ENCODE peak calls at places on chromosomes 13 and 19, in six cellular contexts. T is stimulated activated naive CD8-positive, alpha-beta T cell treated with anti-CD3 and anti-CD28 coated beads, Interleukin-15, Interleukin-2, amounts not matched to agents 100 U/mL and 50 U/mL, for 24 hours; N is stimulated activated CD4-positive, alpha-beta T cell treated with anti-CD3 and anti-CD28 coated beads, TNF-alpha, amount 100 ng/mL, for 24 hours; Y is psoas muscle; L is lower leg skin; B is PC-9. S is an unnamed sample.

GRCh38 chr13:102877285-102877684 is 31.5 kb downstream of the ERCC5 start:
- DNase-seq in T (no peak), N (no peak), Y (no peak), L (no peak), B (no peak), S (no peak)

GRCh38 chr19:4602173-4602788 is 37.0 kb upstream of the TNFAIP8L1 start:
- DNase-seq in T (no peak), N (no peak), Y (no peak), L (no peak), B (no peak), S (no peak)

GRCh38 chr19:6086081-6086858 is 24.0 kb downstream of the RFX2 start:
- DNase-seq in T (no peak), N (no peak), Y (no peak), L (no peak), B (no peak), S (peak; percentile 22)

GRCh38 chr13:92657565-92657964 is 569.0 kb upstream of the GPC6 start:
- DNase-seq in T (no peak), N (no peak), Y (no peak), L (no peak), B (no peak), S (peak; percentile 73)

GRCh38 chr13:42895781-42896180 is 96.3 kb downstream of the EPSTI1 start:
- DNase-seq in T (no peak), N (no peak), Y (no peak), L (no peak), B (no peak), S (no peak)

GRCh38 chr19:33193269-33193863 is 764 bp upstream of the LRP3 start:
- DNase-seq in T (no peak), N (no peak), Y (no peak), L (no peak), B (no peak), S (no peak)

GRCh38 chr13:114108894-114109293 is 23.5 kb downstream of the RASA3 start:
- DNase-seq in T (peak; percentile 9), N (no peak), Y (peak; percentile 9), L (no peak), B (no peak), S (no peak)

GRCh38 chr19:57282011-57282636 is 1.8 kb downstream of the ZNF460 start:
- DNase-seq in T (peak; percentile 51), N (no peak), Y (no peak), L (no peak), B (no peak), S (no peak)

GRCh38 chr13:51846756-51847155 is 1.8 kb upstream of the TMEM272 start:
- DNase-seq in T (no peak), N (no peak), Y (no peak), L (no peak), B (no peak), S (no peak)

GRCh38 chr13:75316427-75316826 is 165.5 kb downstream of the TBC1D4 start:
- DNase-seq in T (no peak), N (no peak), Y (no peak), L (no peak), B (no peak), S (peak; percentile 27)

GRCh38 chr19:40465025-40465780 is at the start of gene BLVRB:
- DNase-seq in T (no peak), N (peak; percentile 7), Y (no peak), L (peak; percentile 53), B (no peak), S (peak; percentile 60)

GRCh38 chr13:59279024-59279423 is 884.7 kb downstream of the DIAPH3 start:
- DNase-seq in T (no peak), N (no peak), Y (no peak), L (no peak), B (no peak), S (no peak)